ENCODE peak calls at places on chromosomes 3 and 15, in five cellular contexts. P, S, U, F and H are unnamed samples.

GRCh38 chr3:3125977-3126376 is 763 bp upstream of the TRNT1 start:
- DNase-seq in P (no peak), S (no peak), U (no peak), F (peak), H (no peak)

GRCh38 chr3:63395960-63396359 is 117.9 kb downstream of the SYNPR start:
- DNase-seq in P (peak), S (no peak), U (no peak), F (no peak), H (no peak)

GRCh38 chr3:177982034-177982433 is 554.2 kb upstream of the KCNMB2 start:
- DNase-seq in P (peak), S (no peak), U (no peak), F (no peak), H (no peak)

GRCh38 chr15:70587896-70588567 is 175.3 kb downstream of the UACA start:
- DNase-seq in P (no peak), S (no peak), U (peak), F (no peak), H (no peak)

GRCh38 chr3:160876568-160877100 is 120.6 kb downstream of the PPM1L start:
- DNase-seq in P (no peak), S (no peak), U (no peak), F (no peak), H (no peak)

GRCh38 chr15:42919308-42919707 is 1.3 kb downstream of the TTBK2 start:
- DNase-seq in P (no peak), S (no peak), U (no peak), F (no peak), H (no peak)

GRCh38 chr3:38353151-38353550 is 6.6 kb downstream of the XYLB start:
- DNase-seq in P (peak), S (no peak), U (peak), F (no peak), H (peak)

GRCh38 chr15:71485094-71485693 is 325.2 kb upstream of the NR2E3 start:
- DNase-seq in P (peak), S (no peak), U (no peak), F (no peak), H (no peak)

GRCh38 chr3:155282416-155283091 is 10.9 kb downstream of the STRIT1 start:
- DNase-seq in P (peak), S (no peak), U (no peak), F (no peak), H (peak)

GRCh38 chr15:92797168-92798052 is 102.7 kb upstream of the CHD2 start:
- DNase-seq in P (peak), S (no peak), U (no peak), F (no peak), H (no peak)

GRCh38 chr3:30084971-30085403 is 521.4 kb upstream of the TGFBR2 start:
- DNase-seq in P (no peak), S (no peak), U (no peak), F (no peak), H (no peak)

DNA sequence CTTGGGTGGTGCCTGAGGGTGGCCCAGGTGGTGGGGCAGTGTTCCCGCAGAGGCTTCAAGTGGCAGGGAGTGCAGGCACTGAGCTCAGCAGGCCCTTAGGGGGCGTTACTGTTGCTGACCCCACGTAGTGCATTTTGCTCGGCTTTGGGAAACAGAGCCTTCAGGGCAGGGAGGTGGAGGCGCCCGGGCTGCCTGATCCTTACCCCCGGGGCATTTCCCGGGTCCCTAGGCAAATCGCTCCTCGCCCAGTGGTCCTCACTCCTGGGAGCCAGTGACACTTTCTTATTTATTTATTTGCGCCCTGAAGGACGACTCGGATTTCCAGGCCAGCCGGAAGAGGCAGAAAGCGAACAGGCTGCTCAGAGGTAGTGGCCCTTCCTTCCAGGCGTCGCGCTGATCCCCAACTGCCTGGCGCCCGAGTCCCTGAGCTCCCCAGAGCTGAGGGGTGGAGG is 10.1 kb upstream of the FOXB1 start:
- DNase-seq in P (no peak), S (no peak), U (no peak), F (no peak), H (no peak)
- TF ChIP-seq CTCF in P (no peak), S (no peak), U (no peak), F (no peak), H (no peak)

GRCh38 chr3:58200121-58200709 is 10.6 kb downstream of the DNASE1L3 start:
- DNase-seq in P (no peak), S (no peak), U (no peak), F (no peak), H (no peak)

GRCh38 chr3:58200846-58201355 is 9.9 kb downstream of the DNASE1L3 start:
- DNase-seq in P (no peak), S (no peak), U (no peak), F (no peak), H (no peak)

GRCh38 chr3:58197588-58197987 is 13.2 kb downstream of the DNASE1L3 start:
- DNase-seq in P (no peak), S (no peak), U (no peak), F (no peak), H (no peak)

GRCh38 chr3:58198804-58199203 is 12.0 kb downstream of the DNASE1L3 start:
- DNase-seq in P (no peak), S (no peak), U (no peak), F (no peak), H (no peak)

DNA sequence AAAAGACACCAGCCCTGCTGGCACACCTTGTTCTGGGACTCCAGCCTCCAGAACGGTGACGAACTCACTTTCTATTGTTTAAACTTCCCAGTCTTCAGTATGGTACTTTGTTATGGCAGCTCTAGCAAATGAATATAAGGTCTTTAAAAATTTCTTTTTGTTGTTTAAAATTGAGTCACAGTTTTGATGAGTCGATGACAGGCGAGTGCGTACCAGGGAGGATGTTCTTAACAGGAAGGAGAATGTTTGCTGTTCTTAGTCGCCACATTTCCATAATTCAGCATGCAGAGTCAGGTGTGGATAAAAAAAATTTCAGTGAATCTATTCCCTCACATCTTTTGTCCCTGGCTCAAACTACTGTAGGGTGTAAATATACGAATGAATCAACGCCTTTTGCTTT is 12.4 kb downstream of the DNASE1L3 start:
- DNase-seq in P (no peak), S (no peak), U (no peak), F (no peak), H (no peak)
- TF ChIP-seq CTCF in P (no peak), S (no peak), U (no peak), F (no peak), H (no peak)

GRCh38 chr15:45391746-45392711 is 13.7 kb upstream of the GATM start:
- DNase-seq in P (no peak), S (no peak), U (no peak), F (no peak), H (no peak)

GRCh38 chr15:45395956-45396355 is 17.6 kb upstream of the GATM start:
- DNase-seq in P (no peak), S (no peak), U (no peak), F (no peak), H (no peak)

GRCh38 chr15:45394681-45395080 is 16.3 kb upstream of the GATM start:
- DNase-seq in P (no peak), S (no peak), U (no peak), F (no peak), H (no peak)

GRCh38 chr15:45397116-45397665 is 18.8 kb upstream of the GATM start:
- DNase-seq in P (no peak), S (no peak), U (no peak), F (no peak), H (no peak)

DNA sequence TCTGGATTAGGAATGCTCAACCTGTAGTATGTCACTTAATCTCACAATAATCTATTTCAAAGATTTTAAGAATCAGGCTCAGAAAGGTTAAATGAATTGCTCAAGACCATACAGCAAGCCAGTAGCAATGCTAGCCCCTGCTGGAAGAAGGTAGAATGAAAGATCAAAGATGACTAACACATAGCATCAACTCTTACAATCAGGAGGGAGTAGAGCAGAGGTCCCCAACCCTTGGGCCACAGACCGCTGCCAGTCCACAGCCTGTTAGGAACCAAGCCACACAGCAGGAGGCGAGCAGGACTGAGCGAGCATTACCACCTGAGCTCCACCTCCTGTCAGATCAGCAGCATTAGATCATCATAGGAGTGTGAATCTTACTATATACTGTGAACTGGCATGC is 15.5 kb upstream of the GATM start:
- DNase-seq in P (no peak), S (no peak), U (no peak), F (no peak), H (no peak)
- TF ChIP-seq CTCF in P (no peak), S (no peak), U (no peak), F (no peak), H (peak)

GRCh38 chr15:38176696-38177095 is 75.9 kb upstream of the SPRED1 start:
- DNase-seq in P (no peak), S (no peak), U (no peak), F (no peak), H (no peak)
- TF ChIP-seq CTCF in P (no peak), S (no peak), U (no peak), F (no peak), H (no peak)

DNA sequence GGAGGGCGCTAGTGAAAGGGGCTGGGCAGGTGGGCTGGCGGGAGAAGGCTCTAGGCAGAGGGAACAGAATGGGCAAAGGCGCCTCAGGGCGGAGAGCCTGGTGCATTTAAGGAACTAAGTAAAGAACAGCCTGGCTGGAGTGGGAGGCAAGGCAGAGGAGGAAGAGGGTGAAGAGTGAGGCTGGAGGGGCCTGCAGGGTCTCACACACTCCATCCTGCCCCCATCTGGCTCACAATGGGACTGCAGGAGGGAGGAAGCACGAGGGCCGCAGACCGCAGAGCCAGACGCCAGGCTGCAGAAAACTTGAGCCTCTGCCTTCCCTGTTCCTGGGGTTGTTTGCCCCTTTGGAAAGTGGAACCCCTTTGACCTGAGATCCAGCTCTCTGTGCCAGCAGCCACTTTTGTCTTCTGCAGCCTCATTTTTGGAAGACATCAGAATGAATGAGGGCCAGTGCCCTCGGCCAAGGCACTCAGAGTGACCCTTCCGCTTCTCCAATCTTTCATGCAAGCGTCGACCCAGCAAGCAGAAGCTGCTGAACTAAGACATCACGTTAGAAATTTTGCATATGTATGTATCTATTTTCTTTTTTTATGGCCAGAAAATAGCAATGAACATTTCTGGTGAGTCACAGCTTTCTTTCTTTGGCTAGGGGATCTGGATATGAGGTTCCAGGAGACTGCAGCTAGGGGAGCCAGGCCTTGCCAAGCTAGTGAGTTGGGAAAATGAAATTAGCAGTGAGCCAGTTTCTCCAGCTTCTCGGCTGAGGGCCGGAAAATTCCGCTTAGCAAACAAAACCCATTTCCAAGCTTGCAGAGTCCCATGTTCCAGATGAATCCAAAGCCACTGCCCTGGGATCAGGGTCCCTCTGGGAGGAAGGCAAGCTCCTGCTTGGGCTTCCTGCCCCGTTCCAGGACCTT is 137.8 kb downstream of the SRGAP3 start:
- DNase-seq in P (peak), S (peak), U (peak), F (no peak), H (no peak)
- TF ChIP-seq CTCF in P (peak), S (no peak), U (no peak), F (no peak), H (no peak)